ENCODE peak calls at places on chromosomes 5 and 9, in six cellular contexts. R is sigmoid colon, S is Peyer's patch, K is suprapubic skin, I is heart left ventricle, Z is IMR-90. J is an unnamed sample.

GRCh38 chr5:74761241-74761640 is 5.7 kb downstream of the GFM2 start:
- DNase-seq in R (no peak), S (no peak), K (no peak), I (no peak), Z (peak; percentile 3), J (no peak)

GRCh38 chr5:10138385-10139057 is 111.2 kb downstream of the ATPSCKMT start:
- DNase-seq in R (no peak), S (no peak), K (no peak), I (no peak), Z (no peak), J (no peak)

GRCh38 chr5:86596476-86596875 is 21.3 kb upstream of the COX7C start:
- DNase-seq in R (no peak), S (no peak), K (no peak), I (no peak), Z (no peak), J (no peak)

GRCh38 chr9:78821126-78821822 is 524.3 kb downstream of the PSAT1 start:
- DNase-seq in R (no peak), S (no peak), K (no peak), I (no peak), Z (peak; percentile 42), J (peak; percentile 45)

GRCh38 chr5:9838906-9839305 is 208.8 kb upstream of the TAS2R1 start:
- DNase-seq in R (no peak), S (no peak), K (no peak), I (no peak), Z (no peak), J (no peak)

GRCh38 chr9:94921656-94922055 is 195.2 kb downstream of the AOPEP start:
- DNase-seq in R (no peak), S (no peak), K (no peak), I (peak; percentile 21), Z (no peak), J (no peak)

GRCh38 chr9:82090041-82090440 is 101.5 kb downstream of the SPATA31D1 start:
- DNase-seq in R (no peak), S (no peak), K (no peak), I (no peak), Z (no peak), J (no peak)

GRCh38 chr5:147504001-147504400 is 5.9 kb downstream of the DPYSL3 start:
- DNase-seq in R (no peak), S (no peak), K (no peak), I (peak; percentile 38), Z (peak; percentile 38), J (no peak)

GRCh38 chr9:18595597-18595996 is 121.6 kb downstream of the ADAMTSL1 start:
- DNase-seq in R (no peak), S (no peak), K (no peak), I (no peak), Z (no peak), J (no peak)

GRCh38 chr5:168681556-168682183 is 102.5 kb upstream of the PANK3 start:
- DNase-seq in R (no peak), S (no peak), K (no peak), I (peak; percentile 68), Z (peak; percentile 57), J (no peak)

GRCh38 chr5:761206-761771 is 23.2 kb downstream of the ZDHHC11B start:
- DNase-seq in R (peak; percentile 62), S (peak; percentile 42), K (peak; percentile 71), I (peak; percentile 9), Z (no peak), J (no peak)

GRCh38 chr5:113283558-113283957 is 151.2 kb downstream of the TSSK1B start:
- DNase-seq in R (no peak), S (no peak), K (no peak), I (no peak), Z (no peak), J (no peak)

GRCh38 chr5:136622737-136623136 is 257.4 kb upstream of the TRPC7 start:
- DNase-seq in R (no peak), S (no peak), K (no peak), I (no peak), Z (no peak), J (no peak)

GRCh38 chr5:151643385-151643784 is 43.3 kb downstream of the SPARC start:
- DNase-seq in R (no peak), S (no peak), K (no peak), I (no peak), Z (no peak), J (no peak)

GRCh38 chr5:76757049-76757448 is 41.1 kb downstream of the F2R start:
- DNase-seq in R (no peak), S (no peak), K (no peak), I (no peak), Z (no peak), J (no peak)

GRCh38 chr5:156949424-156949823 is 13.6 kb downstream of the TIMD4 start:
- DNase-seq in R (no peak), S (no peak), K (no peak), I (no peak), Z (no peak), J (no peak)

GRCh38 chr5:43037929-43038510 is 2.1 kb downstream of the ANXA2R start:
- DNase-seq in R (no peak), S (no peak), K (no peak), I (no peak), Z (peak; percentile 92), J (no peak)

GRCh38 chr9:127311239-127311741 is 46.7 kb downstream of the GARNL3 start:
- DNase-seq in R (no peak), S (no peak), K (no peak), I (peak; percentile 34), Z (peak; percentile 36), J (peak; percentile 26)

GRCh38 chr5:161230222-161230621 is 316.3 kb downstream of the GABRB2 start:
- DNase-seq in R (no peak), S (no peak), K (no peak), I (no peak), Z (no peak), J (no peak)

GRCh38 chr5:150492621-150493020 is 15.3 kb upstream of the NDST1 start:
- DNase-seq in R (no peak), S (no peak), K (no peak), I (no peak), Z (peak; percentile 87), J (no peak)

GRCh38 chr5:55363861-55364260 is 56.1 kb downstream of the MTREX start:
- DNase-seq in R (no peak), S (no peak), K (no peak), I (no peak), Z (peak; percentile 28), J (no peak)

GRCh38 chr9:130227833-130228232 is 37.7 kb upstream of the HMCN2 start:
- DNase-seq in R (no peak), S (no peak), K (no peak), I (no peak), Z (no peak), J (no peak)

GRCh38 chr9:129333613-129333960 is 155.5 kb upstream of the IER5L start:
- DNase-seq in R (no peak), S (no peak), K (no peak), I (no peak), Z (no peak), J (no peak)

GRCh38 chr9:88781500-88782391 is 209.5 kb upstream of the S1PR3 start:
- DNase-seq in R (no peak), S (no peak), K (no peak), I (peak; percentile 66), Z (peak; percentile 74), J (peak; percentile 79)

GRCh38 chr5:43042176-43042625 is 2.1 kb upstream of the ANXA2R start:
- DNase-seq in R (peak; percentile 89), S (peak; percentile 80), K (peak; percentile 87), I (peak; percentile 81), Z (peak; percentile 69), J (peak; percentile 68)

GRCh38 chr9:108835831-108836230 is 20.0 kb downstream of the ACTL7B start:
- DNase-seq in R (no peak), S (no peak), K (no peak), I (no peak), Z (no peak), J (no peak)

GRCh38 chr9:108831496-108832178 is 24.1 kb downstream of the ACTL7B start:
- DNase-seq in R (no peak), S (no peak), K (peak; percentile 23), I (no peak), Z (no peak), J (no peak)

GRCh38 chr9:108834959-108835696 is 20.7 kb downstream of the ACTL7B start:
- DNase-seq in R (no peak), S (no peak), K (no peak), I (no peak), Z (no peak), J (no peak)

GRCh38 chr9:108830292-108830691 is 25.5 kb downstream of the ACTL7B start:
- DNase-seq in R (no peak), S (no peak), K (no peak), I (no peak), Z (no peak), J (no peak)

GRCh38 chr9:108832179-108832500 is 23.6 kb downstream of the ACTL7B start:
- DNase-seq in R (no peak), S (no peak), K (peak; percentile 1), I (no peak), Z (no peak), J (no peak)
- H3K27me3 ChIP-seq in R (no peaks in the 10 kb centered on the region), S (no peaks in the 10 kb centered on the region), K (no peaks in the 10 kb centered on the region), I (no peaks in the 10 kb centered on the region), Z (peaks cover 2% of the 10 kb centered on the region), J (no peaks in the 10 kb centered on the region)

GRCh38 chr5:178207183-178207916 is 3.0 kb downstream of the HNRNPAB start:
- DNase-seq in R (peak; percentile 62), S (peak; percentile 60), K (peak; percentile 73), I (no peak), Z (peak; percentile 67), J (peak; percentile 56)
- TF ChIP-seq POLR2A in R (no peak), S (peak; percentile 65), K (no peak), I (no peak), Z (no peak), J (no peak)

GRCh38 chr5:38453506-38453905 is 102.9 kb downstream of the LIFR start:
- DNase-seq in R (no peak), S (no peak), K (no peak), I (no peak), Z (no peak), J (no peak)
- H3K4me3 ChIP-seq in R (no peak overlapping the region), S (no peak overlapping the region), K (no peak overlapping the region), I (no peak overlapping the region), Z (no peak overlapping the region), J (no peak overlapping the region)

GRCh38 chr9:121474225-121474947 is 25.3 kb downstream of the GGTA1 start:
- DNase-seq in R (peak; percentile 37), S (no peak), K (no peak), I (peak; percentile 45), Z (no peak), J (no peak)

GRCh38 chr9:121476156-121476555 is 23.5 kb downstream of the GGTA1 start:
- DNase-seq in R (peak; percentile 26), S (no peak), K (no peak), I (no peak), Z (no peak), J (no peak)

GRCh38 chr9:121473229-121473628 is 26.4 kb downstream of the GGTA1 start:
- DNase-seq in R (peak; percentile 10), S (no peak), K (no peak), I (no peak), Z (no peak), J (no peak)

DNA sequence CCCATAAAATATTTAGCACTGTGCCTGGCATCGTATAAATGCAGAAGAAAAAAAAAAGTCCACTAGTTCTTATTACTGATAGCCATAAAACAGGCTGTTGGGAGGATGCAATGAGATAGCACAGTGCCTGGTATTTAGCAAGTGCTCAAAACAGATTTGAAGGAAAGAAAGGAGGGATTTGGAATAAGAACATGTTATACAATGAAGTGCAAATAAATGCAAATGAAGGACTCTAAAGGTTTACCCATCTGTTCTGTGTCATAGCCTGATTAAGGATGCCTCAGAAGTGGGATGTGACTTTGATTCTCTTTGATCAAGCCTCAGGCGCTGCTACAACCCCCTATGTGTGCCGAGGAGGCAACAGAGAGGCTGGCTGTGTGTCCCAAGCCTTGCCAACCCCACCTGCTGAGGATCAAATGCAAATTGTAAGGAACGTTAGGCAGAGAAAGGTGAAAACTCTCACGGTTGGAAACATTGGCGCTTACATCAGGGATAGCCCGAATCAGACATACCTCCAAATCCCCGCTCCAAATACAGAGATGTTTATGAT is 27.2 kb downstream of the GGTA1 start:
- DNase-seq in R (peak; percentile 4), S (no peak), K (no peak), I (no peak), Z (no peak), J (no peak)
- H3K27me3 ChIP-seq in R (no peaks in the 10 kb centered on the region), S (no peaks in the 10 kb centered on the region), K (no peaks in the 10 kb centered on the region), I (no peaks in the 10 kb centered on the region), Z (peaks cover 70% of the 10 kb centered on the region), J (no peaks in the 10 kb centered on the region)

J was measured in testis.